ENCODE peak calls at places on chromosome 14, in ten cellular contexts. One of them, this sample, is unnamed.

GRCh38 chr14:64410084-64410774 is 22.1 kb downstream of the MTHFD1 start:
- DNase-seq in progenitor cell of endocrine pancreas: peak
- DNase-seq in gastrocnemius medialis: no peak
- DNase-seq in DND-41: no peak
- DNase-seq in HCT116: no peak
- DNase-seq in GM10248: no peak
- DNase-seq in HFF-Myc: no peak
- DNase-seq in neural crest cell: no peak
- DNase-seq in tibial artery: no peak
- DNase-seq in Calu3: peak
- DNase-seq in this sample: no peak

GRCh38 chr14:88245321-88245720 is 77.7 kb downstream of the KCNK10 start:
- DNase-seq in gastrocnemius medialis: no peak
- DNase-seq in tibial artery: no peak
- DNase-seq in progenitor cell of endocrine pancreas: no peak
- DNase-seq in Calu3: no peak
- DNase-seq in neural crest cell: peak
- DNase-seq in DND-41: no peak
- DNase-seq in HFF-Myc: no peak
- DNase-seq in GM10248: no peak
- DNase-seq in HCT116: no peak
- DNase-seq in this sample: no peak

GRCh38 chr14:64673748-64674147 is 30.5 kb upstream of the PLEKHG3 start:
- DNase-seq in Calu3: no peak
- DNase-seq in gastrocnemius medialis: no peak
- DNase-seq in progenitor cell of endocrine pancreas: no peak
- DNase-seq in DND-41: peak
- DNase-seq in neural crest cell: no peak
- DNase-seq in HCT116: no peak
- DNase-seq in tibial artery: no peak
- DNase-seq in GM10248: no peak
- DNase-seq in HFF-Myc: no peak
- DNase-seq in this sample: peak

GRCh38 chr14:54490448-54490805 is 1.6 kb upstream of the GMFB start:
- DNase-seq in DND-41: no peak
- DNase-seq in HFF-Myc: no peak
- DNase-seq in GM10248: no peak
- DNase-seq in neural crest cell: no peak
- DNase-seq in HCT116: no peak
- DNase-seq in Calu3: no peak
- DNase-seq in tibial artery: no peak
- DNase-seq in progenitor cell of endocrine pancreas: no peak
- DNase-seq in gastrocnemius medialis: no peak
- DNase-seq in this sample: no peak

GRCh38 chr14:74841230-74842207 is 34.4 kb downstream of the PROX2 start:
- DNase-seq in progenitor cell of endocrine pancreas: no peak
- DNase-seq in neural crest cell: no peak
- DNase-seq in Calu3: no peak
- DNase-seq in HCT116: no peak
- DNase-seq in gastrocnemius medialis: no peak
- DNase-seq in GM10248: peak
- DNase-seq in HFF-Myc: no peak
- DNase-seq in tibial artery: no peak
- DNase-seq in DND-41: no peak
- DNase-seq in this sample: peak

GRCh38 chr14:57822081-57822480 is 43.8 kb downstream of the SLC35F4 start:
- DNase-seq in Calu3: no peak
- DNase-seq in HFF-Myc: no peak
- DNase-seq in GM10248: no peak
- DNase-seq in tibial artery: no peak
- DNase-seq in gastrocnemius medialis: no peak
- DNase-seq in DND-41: no peak
- DNase-seq in HCT116: no peak
- DNase-seq in progenitor cell of endocrine pancreas: no peak
- DNase-seq in neural crest cell: no peak
- DNase-seq in this sample: no peak

GRCh38 chr14:89186850-89187376 is 230.1 kb downstream of the FOXN3 start:
- DNase-seq in gastrocnemius medialis: peak
- DNase-seq in tibial artery: no peak
- DNase-seq in DND-41: no peak
- DNase-seq in Calu3: no peak
- DNase-seq in HCT116: no peak
- DNase-seq in HFF-Myc: no peak
- DNase-seq in progenitor cell of endocrine pancreas: no peak
- DNase-seq in GM10248: no peak
- DNase-seq in neural crest cell: no peak
- DNase-seq in this sample: no peak

GRCh38 chr14:64680675-64681060 is 23.6 kb upstream of the PLEKHG3 start:
- DNase-seq in HFF-Myc: no peak
- DNase-seq in Calu3: no peak
- DNase-seq in GM10248: no peak
- DNase-seq in gastrocnemius medialis: no peak
- DNase-seq in tibial artery: no peak
- DNase-seq in neural crest cell: no peak
- DNase-seq in HCT116: no peak
- DNase-seq in progenitor cell of endocrine pancreas: no peak
- DNase-seq in DND-41: no peak
- DNase-seq in this sample: no peak

GRCh38 chr14:61889914-61890351 is 127.7 kb downstream of the SNAPC1 start:
- DNase-seq in progenitor cell of endocrine pancreas: no peak
- DNase-seq in HCT116: no peak
- DNase-seq in HFF-Myc: no peak
- DNase-seq in neural crest cell: no peak
- DNase-seq in gastrocnemius medialis: no peak
- DNase-seq in tibial artery: no peak
- DNase-seq in Calu3: no peak
- DNase-seq in GM10248: peak
- DNase-seq in DND-41: peak
- DNase-seq in this sample: peak

GRCh38 chr14:61893371-61893940 is 131.2 kb downstream of the SNAPC1 start:
- DNase-seq in gastrocnemius medialis: no peak
- DNase-seq in progenitor cell of endocrine pancreas: no peak
- DNase-seq in Calu3: no peak
- DNase-seq in tibial artery: no peak
- DNase-seq in GM10248: no peak
- DNase-seq in neural crest cell: no peak
- DNase-seq in DND-41: no peak
- DNase-seq in HCT116: no peak
- DNase-seq in HFF-Myc: no peak
- DNase-seq in this sample: no peak

GRCh38 chr14:61891251-61891650 is 129.0 kb downstream of the SNAPC1 start:
- DNase-seq in HFF-Myc: no peak
- DNase-seq in neural crest cell: no peak
- DNase-seq in GM10248: no peak
- DNase-seq in progenitor cell of endocrine pancreas: no peak
- DNase-seq in tibial artery: no peak
- DNase-seq in gastrocnemius medialis: no peak
- DNase-seq in Calu3: no peak
- DNase-seq in DND-41: no peak
- DNase-seq in HCT116: no peak
- DNase-seq in this sample: no peak

GRCh38 chr14:61894452-61895077 is 132.3 kb downstream of the SNAPC1 start:
- DNase-seq in tibial artery: no peak
- DNase-seq in Calu3: peak
- DNase-seq in gastrocnemius medialis: no peak
- DNase-seq in progenitor cell of endocrine pancreas: peak
- DNase-seq in GM10248: peak
- DNase-seq in HFF-Myc: peak
- DNase-seq in HCT116: peak
- DNase-seq in neural crest cell: peak
- DNase-seq in DND-41: peak
- DNase-seq in this sample: peak

DNA sequence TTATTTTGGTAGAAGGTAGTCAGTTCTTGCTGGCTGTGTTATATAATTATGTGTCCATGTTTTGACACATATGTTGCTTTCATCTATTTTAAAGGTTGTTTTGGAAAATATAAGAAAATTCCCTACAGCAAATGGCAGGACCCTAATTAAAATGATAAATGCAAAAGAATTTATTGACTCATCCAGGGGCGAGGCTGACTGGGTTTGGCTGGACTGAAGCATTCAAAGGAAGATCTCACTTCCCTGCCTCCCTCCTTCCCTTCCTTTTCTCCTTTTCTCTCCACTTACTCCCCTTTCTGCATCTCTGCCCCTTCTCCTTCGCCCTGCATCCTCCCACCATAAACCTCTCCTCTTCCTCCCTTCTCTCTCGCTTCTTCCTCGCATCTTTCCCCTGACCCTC is 129.6 kb downstream of the SNAPC1 start:
- DNase-seq in HFF-Myc: no peak
- DNase-seq in GM10248: no peak
- DNase-seq in tibial artery: no peak
- DNase-seq in DND-41: no peak
- DNase-seq in progenitor cell of endocrine pancreas: no peak
- DNase-seq in Calu3: no peak
- DNase-seq in neural crest cell: no peak
- DNase-seq in HCT116: no peak
- DNase-seq in gastrocnemius medialis: no peak
- DNase-seq in this sample: no peak
- TF ChIP-seq CTCF in HFF-Myc: no peak
- TF ChIP-seq CTCF in GM10248: no peak
- TF ChIP-seq CTCF in tibial artery: no peak
- TF ChIP-seq CTCF in DND-41: no peak
- TF ChIP-seq CTCF in progenitor cell of endocrine pancreas: no peak
- TF ChIP-seq CTCF in Calu3: no peak
- TF ChIP-seq CTCF in neural crest cell: no peak
- TF ChIP-seq CTCF in HCT116: no peak
- TF ChIP-seq CTCF in gastrocnemius medialis: no peak
- TF ChIP-seq CTCF in this sample: no peak

GRCh38 chr14:103003351-103003615 is 54.1 kb downstream of the CDC42BPB start:
- DNase-seq in HCT116: no peak
- DNase-seq in DND-41: no peak
- DNase-seq in tibial artery: peak
- DNase-seq in GM10248: no peak
- DNase-seq in gastrocnemius medialis: no peak
- DNase-seq in Calu3: no peak
- DNase-seq in progenitor cell of endocrine pancreas: no peak
- DNase-seq in HFF-Myc: no peak
- DNase-seq in neural crest cell: no peak
- DNase-seq in this sample: no peak

GRCh38 chr14:103003850-103004249 is 53.5 kb downstream of the CDC42BPB start:
- DNase-seq in Calu3: no peak
- DNase-seq in GM10248: no peak
- DNase-seq in gastrocnemius medialis: no peak
- DNase-seq in progenitor cell of endocrine pancreas: no peak
- DNase-seq in HCT116: no peak
- DNase-seq in HFF-Myc: no peak
- DNase-seq in DND-41: no peak
- DNase-seq in neural crest cell: no peak
- DNase-seq in tibial artery: peak
- DNase-seq in this sample: no peak

GRCh38 chr14:103001651-103002396 is 55.5 kb downstream of the CDC42BPB start:
- DNase-seq in neural crest cell: no peak
- DNase-seq in GM10248: peak
- DNase-seq in HFF-Myc: no peak
- DNase-seq in HCT116: no peak
- DNase-seq in gastrocnemius medialis: no peak
- DNase-seq in tibial artery: no peak
- DNase-seq in DND-41: no peak
- DNase-seq in Calu3: no peak
- DNase-seq in progenitor cell of endocrine pancreas: no peak
- DNase-seq in this sample: no peak

GRCh38 chr14:103001226-103001625 is 56.1 kb downstream of the CDC42BPB start:
- DNase-seq in DND-41: no peak
- DNase-seq in progenitor cell of endocrine pancreas: no peak
- DNase-seq in HCT116: no peak
- DNase-seq in gastrocnemius medialis: no peak
- DNase-seq in neural crest cell: no peak
- DNase-seq in tibial artery: no peak
- DNase-seq in Calu3: no peak
- DNase-seq in HFF-Myc: no peak
- DNase-seq in GM10248: no peak
- DNase-seq in this sample: no peak

GRCh38 chr14:103002578-103003350 is 54.6 kb downstream of the CDC42BPB start:
- DNase-seq in gastrocnemius medialis: no peak
- DNase-seq in GM10248: no peak
- DNase-seq in tibial artery: peak
- DNase-seq in neural crest cell: no peak
- DNase-seq in HFF-Myc: no peak
- DNase-seq in HCT116: no peak
- DNase-seq in Calu3: no peak
- DNase-seq in progenitor cell of endocrine pancreas: no peak
- DNase-seq in DND-41: no peak
- DNase-seq in this sample: no peak
- TF ChIP-seq CTCF in gastrocnemius medialis: no peak
- TF ChIP-seq CTCF in GM10248: no peak
- TF ChIP-seq CTCF in tibial artery: no peak
- TF ChIP-seq CTCF in neural crest cell: no peak
- TF ChIP-seq CTCF in HFF-Myc: no peak
- TF ChIP-seq CTCF in HCT116: peak
- TF ChIP-seq CTCF in Calu3: no peak
- TF ChIP-seq CTCF in progenitor cell of endocrine pancreas: no peak
- TF ChIP-seq CTCF in DND-41: peak
- TF ChIP-seq CTCF in this sample: no peak

DNA sequence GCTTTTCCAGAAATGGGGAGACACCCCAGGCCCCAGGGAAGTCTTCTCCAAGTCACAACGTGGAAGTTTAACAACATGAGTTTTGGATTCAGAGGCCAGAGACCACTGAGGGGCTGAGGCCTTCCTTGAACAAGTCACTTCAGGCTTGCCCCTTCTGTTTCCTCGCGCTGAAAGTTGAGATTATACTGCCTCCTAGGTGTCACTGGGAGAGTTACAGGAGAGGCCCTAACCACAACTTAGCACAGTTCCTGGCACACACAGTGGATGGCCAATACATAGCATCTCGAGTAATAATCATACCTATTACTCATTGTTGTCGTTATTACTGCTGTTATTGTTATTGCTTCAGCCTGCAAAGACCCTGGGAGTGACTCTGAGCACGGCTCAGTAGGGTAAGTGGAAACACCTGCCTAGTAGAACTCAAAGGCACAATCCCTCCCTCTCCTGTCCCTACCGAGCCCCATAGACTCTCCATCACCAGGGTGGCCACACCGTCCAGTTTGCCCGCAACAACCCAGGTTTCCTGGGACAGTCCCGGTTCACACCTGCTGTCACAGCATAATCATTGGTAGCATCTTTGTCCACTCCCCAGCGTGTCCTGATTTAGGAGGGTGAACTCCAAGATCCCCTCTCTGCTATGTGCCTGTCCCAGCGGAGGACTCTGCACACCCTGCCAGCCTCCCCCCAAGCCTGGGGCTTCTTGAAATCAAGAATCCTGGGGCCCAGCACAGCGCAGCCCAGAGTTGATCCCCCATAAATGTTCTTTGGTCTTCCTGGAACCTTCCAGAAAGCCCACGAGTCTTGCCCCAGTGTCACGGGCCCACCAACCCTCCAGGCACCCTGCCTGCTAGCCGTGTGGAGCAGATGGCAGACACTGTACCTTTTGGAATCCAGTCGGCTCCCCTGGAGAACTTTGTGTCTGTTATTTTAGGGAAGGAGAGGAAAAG is 85.0 kb downstream of the SYNE3 start:
- DNase-seq in HCT116: no peak
- DNase-seq in progenitor cell of endocrine pancreas: no peak
- DNase-seq in gastrocnemius medialis: no peak
- DNase-seq in tibial artery: no peak
- DNase-seq in HFF-Myc: no peak
- DNase-seq in neural crest cell: peak
- DNase-seq in GM10248: no peak
- DNase-seq in Calu3: peak
- DNase-seq in DND-41: peak
- DNase-seq in this sample: no peak
- TF ChIP-seq CTCF in HCT116: peak
- TF ChIP-seq CTCF in progenitor cell of endocrine pancreas: peak
- TF ChIP-seq CTCF in gastrocnemius medialis: peak
- TF ChIP-seq CTCF in tibial artery: peak
- TF ChIP-seq CTCF in HFF-Myc: peak
- TF ChIP-seq CTCF in neural crest cell: peak
- TF ChIP-seq CTCF in GM10248: peak
- TF ChIP-seq CTCF in Calu3: peak
- TF ChIP-seq CTCF in DND-41: peak
- TF ChIP-seq CTCF in this sample: peak

DNA sequence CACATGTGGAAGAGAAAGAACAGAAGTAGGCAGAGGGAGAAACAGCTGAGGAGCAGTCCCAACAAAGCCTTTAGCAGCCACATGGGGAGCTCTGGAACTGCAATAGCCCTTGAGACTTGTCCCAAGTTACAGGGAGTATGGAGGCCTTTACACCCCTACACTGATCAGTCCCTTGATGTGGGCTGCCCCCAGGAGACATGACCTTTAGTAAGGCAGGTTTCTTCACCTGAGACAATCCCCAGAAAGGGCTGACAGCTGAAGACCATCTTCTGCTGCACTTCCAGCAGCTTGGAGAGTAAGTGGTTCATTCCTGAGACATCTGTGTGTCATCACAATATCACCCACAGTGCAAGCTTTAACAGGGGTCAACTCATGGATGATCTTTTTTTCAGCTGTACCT is 8.6 kb upstream of the SNAPC1 start:
- DNase-seq in HCT116: no peak
- DNase-seq in GM10248: no peak
- DNase-seq in progenitor cell of endocrine pancreas: no peak
- DNase-seq in Calu3: no peak
- DNase-seq in DND-41: no peak
- DNase-seq in HFF-Myc: no peak
- DNase-seq in gastrocnemius medialis: no peak
- DNase-seq in tibial artery: no peak
- DNase-seq in neural crest cell: no peak
- DNase-seq in this sample: peak
- TF ChIP-seq CTCF in HCT116: peak
- TF ChIP-seq CTCF in GM10248: peak
- TF ChIP-seq CTCF in progenitor cell of endocrine pancreas: no peak
- TF ChIP-seq CTCF in Calu3: no peak
- TF ChIP-seq CTCF in DND-41: peak
- TF ChIP-seq CTCF in HFF-Myc: no peak
- TF ChIP-seq CTCF in gastrocnemius medialis: no peak
- TF ChIP-seq CTCF in tibial artery: no peak
- TF ChIP-seq CTCF in neural crest cell: no peak
- TF ChIP-seq CTCF in this sample: no peak

This sample was measured in activated CD8-positive, alpha-beta T cell treated with anti-CD3 and anti-CD28 coated beads for 36 hours.